ENCODE peak calls at places on chromosomes 2 and 18, in six cellular contexts. One of them, this sample, is unnamed.

GRCh38 chr2:10378189-10378588 is 69.9 kb downstream of the ODC1 start:
- DNase-seq in GM12878: peak
- DNase-seq in endothelial cell of umbilical vein: no peak
- DNase-seq in A549: no peak
- DNase-seq in HepG2: no peak
- DNase-seq in K562: no peak
- DNase-seq in this sample: peak

GRCh38 chr2:66481100-66481549 is 46.2 kb downstream of the MEIS1 start:
- DNase-seq in GM12878: no peak
- DNase-seq in K562: peak
- DNase-seq in HepG2: no peak
- DNase-seq in A549: no peak
- DNase-seq in endothelial cell of umbilical vein: peak
- DNase-seq in this sample: peak

GRCh38 chr2:165469417-165469816 is at the start of gene CSRNP3:
- DNase-seq in K562: no peak
- DNase-seq in endothelial cell of umbilical vein: peak
- DNase-seq in GM12878: no peak
- DNase-seq in A549: peak
- DNase-seq in HepG2: peak
- DNase-seq in this sample: no peak

GRCh38 chr2:102114290-102114721 is 28.2 kb upstream of the IL1R1 start:
- DNase-seq in HepG2: peak
- DNase-seq in GM12878: peak
- DNase-seq in A549: no peak
- DNase-seq in endothelial cell of umbilical vein: peak
- DNase-seq in K562: no peak
- DNase-seq in this sample: no peak

GRCh38 chr2:107025869-107026380 is 140.0 kb upstream of the ST6GAL2 start:
- DNase-seq in K562: no peak
- DNase-seq in HepG2: no peak
- DNase-seq in A549: peak
- DNase-seq in GM12878: no peak
- DNase-seq in endothelial cell of umbilical vein: no peak
- DNase-seq in this sample: no peak

GRCh38 chr2:191376981-191377629 is 131.9 kb downstream of the MYO1B start:
- DNase-seq in A549: peak
- DNase-seq in endothelial cell of umbilical vein: peak
- DNase-seq in HepG2: peak
- DNase-seq in GM12878: peak
- DNase-seq in K562: peak
- DNase-seq in this sample: peak

GRCh38 chr2:190970872-190971506 is 43.0 kb downstream of the STAT1 start:
- DNase-seq in A549: no peak
- DNase-seq in K562: no peak
- DNase-seq in HepG2: no peak
- DNase-seq in GM12878: no peak
- DNase-seq in endothelial cell of umbilical vein: peak
- DNase-seq in this sample: peak

GRCh38 chr2:101815739-101816391 is 118.4 kb downstream of the MAP4K4 start:
- DNase-seq in endothelial cell of umbilical vein: no peak
- DNase-seq in K562: no peak
- DNase-seq in A549: no peak
- DNase-seq in GM12878: no peak
- DNase-seq in HepG2: no peak
- DNase-seq in this sample: no peak

GRCh38 chr2:96547751-96548161 is 11.2 kb downstream of the ARID5A start:
- DNase-seq in endothelial cell of umbilical vein: no peak
- DNase-seq in K562: no peak
- DNase-seq in GM12878: no peak
- DNase-seq in HepG2: no peak
- DNase-seq in A549: no peak
- DNase-seq in this sample: no peak

GRCh38 chr2:64114063-64114911 is 29.9 kb downstream of the PELI1 start:
- DNase-seq in endothelial cell of umbilical vein: peak
- DNase-seq in A549: no peak
- DNase-seq in K562: no peak
- DNase-seq in HepG2: no peak
- DNase-seq in GM12878: peak
- DNase-seq in this sample: no peak

GRCh38 chr18:67778016-67778415 is 261.5 kb upstream of the DSEL start:
- DNase-seq in endothelial cell of umbilical vein: no peak
- DNase-seq in K562: no peak
- DNase-seq in A549: no peak
- DNase-seq in GM12878: no peak
- DNase-seq in HepG2: no peak
- DNase-seq in this sample: no peak

GRCh38 chr2:203338322-203338721 is 10.1 kb downstream of the ABI2 start:
- DNase-seq in endothelial cell of umbilical vein: no peak
- DNase-seq in A549: no peak
- DNase-seq in HepG2: no peak
- DNase-seq in K562: no peak
- DNase-seq in GM12878: no peak
- DNase-seq in this sample: no peak

GRCh38 chr2:241947876-241948275 is 78.3 kb downstream of the RTP5 start:
- DNase-seq in K562: no peak
- DNase-seq in HepG2: no peak
- DNase-seq in GM12878: no peak
- DNase-seq in A549: no peak
- DNase-seq in endothelial cell of umbilical vein: no peak
- DNase-seq in this sample: no peak

GRCh38 chr18:30689216-30689615 is 353.3 kb downstream of the DSC3 start:
- DNase-seq in GM12878: no peak
- DNase-seq in endothelial cell of umbilical vein: no peak
- DNase-seq in HepG2: no peak
- DNase-seq in A549: no peak
- DNase-seq in K562: no peak
- DNase-seq in this sample: no peak

GRCh38 chr2:85231952-85232351 is 95.8 kb downstream of the TGOLN2 start:
- DNase-seq in endothelial cell of umbilical vein: no peak
- DNase-seq in HepG2: no peak
- DNase-seq in A549: no peak
- DNase-seq in GM12878: no peak
- DNase-seq in K562: no peak
- DNase-seq in this sample: no peak

GRCh38 chr2:171566099-171566498 is 43.8 kb downstream of the CYBRD1 start:
- DNase-seq in K562: no peak
- DNase-seq in A549: no peak
- DNase-seq in GM12878: no peak
- DNase-seq in endothelial cell of umbilical vein: no peak
- DNase-seq in HepG2: no peak
- DNase-seq in this sample: no peak

GRCh38 chr18:56575819-56576663 is 62.4 kb downstream of the TXNL1 start:
- DNase-seq in K562: peak
- DNase-seq in GM12878: no peak
- DNase-seq in endothelial cell of umbilical vein: peak
- DNase-seq in A549: peak
- DNase-seq in HepG2: peak
- DNase-seq in this sample: peak

GRCh38 chr2:135258193-135258592 is 206.1 kb downstream of the RAB3GAP1 start:
- DNase-seq in K562: peak
- DNase-seq in HepG2: no peak
- DNase-seq in endothelial cell of umbilical vein: no peak
- DNase-seq in GM12878: no peak
- DNase-seq in A549: no peak
- DNase-seq in this sample: peak

GRCh38 chr2:136139601-136140000 is 21.7 kb upstream of the CXCR4 start:
- DNase-seq in GM12878: no peak
- DNase-seq in A549: no peak
- DNase-seq in endothelial cell of umbilical vein: no peak
- DNase-seq in HepG2: no peak
- DNase-seq in K562: no peak
- DNase-seq in this sample: no peak

GRCh38 chr2:84959494-84960156 is 11.3 kb upstream of the KCMF1 start:
- DNase-seq in GM12878: no peak
- DNase-seq in A549: no peak
- DNase-seq in endothelial cell of umbilical vein: no peak
- DNase-seq in HepG2: no peak
- DNase-seq in K562: no peak
- DNase-seq in this sample: no peak

GRCh38 chr2:137948894-137949293 is 15.4 kb upstream of the HNMT start:
- DNase-seq in endothelial cell of umbilical vein: no peak
- DNase-seq in GM12878: no peak
- DNase-seq in HepG2: no peak
- DNase-seq in K562: no peak
- DNase-seq in A549: no peak
- DNase-seq in this sample: no peak

GRCh38 chr2:137947714-137948336 is 16.4 kb upstream of the HNMT start:
- DNase-seq in A549: peak
- DNase-seq in GM12878: no peak
- DNase-seq in HepG2: peak
- DNase-seq in endothelial cell of umbilical vein: peak
- DNase-seq in K562: peak
- DNase-seq in this sample: peak

GRCh38 chr2:137950238-137950637 is 14.0 kb upstream of the HNMT start:
- DNase-seq in K562: peak
- DNase-seq in endothelial cell of umbilical vein: no peak
- DNase-seq in HepG2: no peak
- DNase-seq in GM12878: no peak
- DNase-seq in A549: no peak
- DNase-seq in this sample: peak

GRCh38 chr2:137952586-137953129 is 11.6 kb upstream of the HNMT start:
- DNase-seq in HepG2: no peak
- DNase-seq in K562: peak
- DNase-seq in endothelial cell of umbilical vein: no peak
- DNase-seq in GM12878: peak
- DNase-seq in A549: no peak
- DNase-seq in this sample: peak

GRCh38 chr2:137951606-137952005 is 12.7 kb upstream of the HNMT start:
- DNase-seq in HepG2: no peak
- DNase-seq in GM12878: no peak
- DNase-seq in endothelial cell of umbilical vein: no peak
- DNase-seq in A549: no peak
- DNase-seq in K562: peak
- DNase-seq in this sample: no peak
- TF ChIP-seq MYC in HepG2: no peak
- TF ChIP-seq MYC in GM12878: no peak
- TF ChIP-seq MYC in endothelial cell of umbilical vein: no peak
- TF ChIP-seq MYC in A549: no peak
- TF ChIP-seq MYC in K562: no peak
- TF ChIP-seq MYC in this sample: no peak

DNA sequence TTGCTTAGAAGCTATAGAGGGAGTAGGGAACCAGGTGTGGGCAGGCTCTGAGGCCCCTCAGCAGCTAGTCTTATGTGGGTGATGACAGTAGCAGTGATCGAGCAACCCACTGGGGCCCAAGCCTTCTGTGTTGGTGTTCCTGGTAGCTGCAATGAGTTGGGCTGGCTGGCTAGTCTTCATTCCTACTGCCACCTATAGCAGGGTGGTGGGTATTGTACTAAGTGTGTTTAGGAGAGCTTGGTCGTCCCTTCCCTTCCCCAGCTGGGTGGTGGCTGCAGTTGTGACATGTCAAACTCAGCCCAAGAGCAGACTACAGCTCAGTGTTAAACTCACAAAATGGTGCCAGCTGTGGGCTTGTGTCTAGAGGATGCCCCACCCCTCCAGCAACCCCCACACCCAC is 486.1 kb upstream of the UBE2E3 start:
- DNase-seq in endothelial cell of umbilical vein: no peak
- DNase-seq in K562: no peak
- DNase-seq in HepG2: no peak
- DNase-seq in A549: no peak
- DNase-seq in GM12878: no peak
- DNase-seq in this sample: no peak
- TF ChIP-seq MYC in endothelial cell of umbilical vein: no peak
- TF ChIP-seq MYC in K562: no peak
- TF ChIP-seq MYC in HepG2: no peak
- TF ChIP-seq MYC in A549: no peak
- TF ChIP-seq MYC in GM12878: no peak
- TF ChIP-seq MYC in this sample: no peak

DNA sequence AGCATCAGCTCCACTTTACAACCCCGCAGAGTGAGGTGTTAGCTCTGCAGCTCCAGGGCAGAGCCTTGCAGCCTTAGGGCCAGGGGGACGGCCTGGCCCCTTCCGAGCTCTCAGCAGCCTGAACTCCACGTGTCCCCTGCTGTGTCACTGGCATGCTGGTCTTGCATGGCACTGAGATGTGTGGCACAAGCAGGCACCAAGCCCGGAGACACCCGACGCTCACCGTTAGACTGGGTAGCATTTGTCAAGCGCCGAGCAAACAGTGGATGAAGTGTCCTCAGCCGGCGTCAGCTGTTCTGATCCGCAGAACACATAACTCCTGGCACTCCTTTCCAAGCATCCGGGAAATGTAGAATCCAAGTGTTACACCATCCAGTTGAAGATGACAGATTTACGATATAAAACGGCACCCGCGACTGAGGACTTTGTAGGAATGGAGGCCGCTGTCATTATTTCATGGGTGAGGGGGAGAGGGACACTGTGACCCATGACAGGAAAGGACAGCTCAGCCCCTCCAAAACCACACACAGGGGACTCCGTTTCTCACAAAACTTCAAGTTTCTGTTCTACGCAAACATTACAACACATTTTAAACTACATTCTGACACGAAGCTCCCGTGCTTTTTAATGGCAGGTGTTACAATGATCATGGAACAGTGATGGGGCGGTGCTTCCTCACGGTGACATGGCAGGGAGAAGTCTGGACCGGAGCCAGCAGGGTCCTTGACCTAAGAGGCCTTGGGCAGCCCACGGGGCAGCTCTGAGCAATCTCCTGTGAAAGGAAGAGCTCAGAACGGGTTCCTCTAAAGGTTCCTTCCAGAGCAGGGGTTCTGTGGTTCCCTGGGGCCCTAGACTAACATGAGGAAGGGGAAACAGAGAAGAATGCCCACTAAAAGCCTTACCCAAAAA is 89.4 kb downstream of the HDAC4 start:
- DNase-seq in A549: no peak
- DNase-seq in endothelial cell of umbilical vein: no peak
- DNase-seq in HepG2: no peak
- DNase-seq in GM12878: no peak
- DNase-seq in K562: no peak
- DNase-seq in this sample: no peak
- TF ChIP-seq MYC in A549: no peak
- TF ChIP-seq MYC in endothelial cell of umbilical vein: no peak
- TF ChIP-seq MYC in HepG2: no peak
- TF ChIP-seq MYC in GM12878: no peak
- TF ChIP-seq MYC in K562: no peak
- TF ChIP-seq MYC in this sample: no peak

DNA sequence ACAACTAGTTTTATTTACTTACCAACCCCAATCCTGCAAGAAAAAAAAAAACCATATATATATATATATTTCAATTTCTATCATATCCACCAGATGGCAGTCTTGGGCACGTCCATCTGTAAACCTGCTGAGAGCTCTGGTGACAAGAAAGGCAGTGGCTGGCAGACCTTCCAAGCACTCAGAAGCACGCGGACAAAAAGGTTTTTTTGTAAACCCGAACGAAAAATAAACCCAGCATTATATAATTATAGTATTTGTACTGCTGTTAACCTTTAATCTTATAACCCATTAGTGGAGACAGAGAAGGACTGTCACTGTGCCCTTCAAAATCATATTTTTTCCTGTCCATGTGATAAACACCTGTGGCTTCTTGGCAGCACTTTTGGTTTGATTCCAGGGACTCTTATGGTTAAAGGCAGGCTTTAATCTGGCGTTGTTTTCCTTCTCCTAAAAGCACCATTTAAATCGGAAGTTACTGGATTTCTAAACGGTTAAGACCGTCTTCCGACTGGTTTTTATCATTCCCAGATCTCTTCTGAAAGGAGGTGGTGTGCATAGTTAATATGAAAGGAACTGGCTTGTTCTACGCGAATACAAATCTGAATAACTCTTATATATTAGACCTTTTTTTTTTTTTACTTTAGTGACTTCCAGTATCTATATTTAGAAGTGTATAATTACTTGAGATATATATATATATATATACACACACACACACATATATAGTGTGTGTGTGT is 31.0 kb upstream of the SLC3A1 start:
- DNase-seq in HepG2: peak
- DNase-seq in GM12878: no peak
- DNase-seq in K562: peak
- DNase-seq in endothelial cell of umbilical vein: peak
- DNase-seq in A549: peak
- DNase-seq in this sample: peak
- TF ChIP-seq MYC in HepG2: no peak
- TF ChIP-seq MYC in GM12878: no peak
- TF ChIP-seq MYC in K562: no peak
- TF ChIP-seq MYC in endothelial cell of umbilical vein: no peak
- TF ChIP-seq MYC in A549: no peak
- TF ChIP-seq MYC in this sample: no peak

This sample was measured in NB4.